ENCODE peak calls at places on chromosomes 2 and 18, in eight cellular contexts. One of them, this sample, is unnamed.

GRCh38 chr2:241763551-241764271 is 12.9 kb upstream of the GAL3ST2 start:
- DNase-seq in small intestine: no peak
- DNase-seq in transverse colon: no peak
- DNase-seq in ovary: no peak
- DNase-seq in HCT116: no peak
- DNase-seq in CD8-positive, alpha-beta memory T cell: peak; percentile 74
- DNase-seq in uterus: no peak
- DNase-seq in CD8-positive, alpha-beta T cell: no peak
- DNase-seq in this sample: no peak

GRCh38 chr18:21296045-21296444 is 54.0 kb downstream of the GREB1L start:
- DNase-seq in small intestine: no peak
- DNase-seq in transverse colon: no peak
- DNase-seq in ovary: no peak
- DNase-seq in HCT116: no peak
- DNase-seq in CD8-positive, alpha-beta memory T cell: no peak
- DNase-seq in uterus: no peak
- DNase-seq in CD8-positive, alpha-beta T cell: no peak
- DNase-seq in this sample: no peak

GRCh38 chr18:23238152-23238531 is 102.9 kb downstream of the CABLES1 start:
- DNase-seq in small intestine: peak; percentile 82
- DNase-seq in transverse colon: peak; percentile 27
- DNase-seq in ovary: peak; percentile 50
- DNase-seq in HCT116: no peak
- DNase-seq in CD8-positive, alpha-beta memory T cell: no peak
- DNase-seq in uterus: peak; percentile 43
- DNase-seq in CD8-positive, alpha-beta T cell: no peak
- DNase-seq in this sample: no peak

GRCh38 chr2:42169869-42170465 is 814 bp downstream of the EML4 start:
- DNase-seq in small intestine: peak; percentile 41
- DNase-seq in transverse colon: no peak
- DNase-seq in ovary: no peak
- DNase-seq in HCT116: no peak
- DNase-seq in CD8-positive, alpha-beta memory T cell: no peak
- DNase-seq in uterus: no peak
- DNase-seq in CD8-positive, alpha-beta T cell: no peak
- DNase-seq in this sample: no peak

GRCh38 chr2:51782874-51783765 is 751.2 kb upstream of the NRXN1 start:
- DNase-seq in small intestine: no peak
- DNase-seq in transverse colon: no peak
- DNase-seq in ovary: no peak
- DNase-seq in HCT116: peak; percentile 29
- DNase-seq in CD8-positive, alpha-beta memory T cell: no peak
- DNase-seq in uterus: no peak
- DNase-seq in CD8-positive, alpha-beta T cell: no peak
- DNase-seq in this sample: no peak

GRCh38 chr2:145010635-145011034 is 490.7 kb upstream of the ZEB2 start:
- DNase-seq in small intestine: no peak
- DNase-seq in transverse colon: no peak
- DNase-seq in ovary: no peak
- DNase-seq in HCT116: no peak
- DNase-seq in CD8-positive, alpha-beta memory T cell: no peak
- DNase-seq in uterus: no peak
- DNase-seq in CD8-positive, alpha-beta T cell: no peak
- DNase-seq in this sample: no peak

GRCh38 chr18:35933982-35934381 is 38.5 kb upstream of the RMP24 start:
- DNase-seq in small intestine: no peak
- DNase-seq in transverse colon: no peak
- DNase-seq in ovary: no peak
- DNase-seq in HCT116: peak; percentile 64
- DNase-seq in CD8-positive, alpha-beta memory T cell: no peak
- DNase-seq in uterus: no peak
- DNase-seq in CD8-positive, alpha-beta T cell: no peak
- DNase-seq in this sample: no peak

GRCh38 chr2:174312581-174313234 is 22.0 kb upstream of the SP9 start:
- DNase-seq in small intestine: no peak
- DNase-seq in transverse colon: no peak
- DNase-seq in ovary: no peak
- DNase-seq in HCT116: no peak
- DNase-seq in CD8-positive, alpha-beta memory T cell: no peak
- DNase-seq in uterus: no peak
- DNase-seq in CD8-positive, alpha-beta T cell: no peak
- DNase-seq in this sample: no peak

GRCh38 chr2:132857334-132857733 is 187.3 kb upstream of the LYPD1 start:
- DNase-seq in small intestine: no peak
- DNase-seq in transverse colon: no peak
- DNase-seq in ovary: no peak
- DNase-seq in HCT116: no peak
- DNase-seq in CD8-positive, alpha-beta memory T cell: no peak
- DNase-seq in uterus: no peak
- DNase-seq in CD8-positive, alpha-beta T cell: no peak
- DNase-seq in this sample: no peak

GRCh38 chr18:685438-685837 is 27.0 kb downstream of the ENOSF1 start:
- DNase-seq in small intestine: no peak
- DNase-seq in transverse colon: no peak
- DNase-seq in ovary: no peak
- DNase-seq in HCT116: peak; percentile 13
- DNase-seq in CD8-positive, alpha-beta memory T cell: no peak
- DNase-seq in uterus: no peak
- DNase-seq in CD8-positive, alpha-beta T cell: no peak
- DNase-seq in this sample: no peak

GRCh38 chr2:42879116-42879705 is 86.8 kb upstream of the HAAO start:
- DNase-seq in small intestine: no peak
- DNase-seq in transverse colon: no peak
- DNase-seq in ovary: no peak
- DNase-seq in HCT116: no peak
- DNase-seq in CD8-positive, alpha-beta memory T cell: no peak
- DNase-seq in uterus: no peak
- DNase-seq in CD8-positive, alpha-beta T cell: no peak
- DNase-seq in this sample: peak; percentile 85

GRCh38 chr2:39516347-39517101 is 79.4 kb upstream of the MAP4K3 start:
- DNase-seq in small intestine: no peak
- DNase-seq in transverse colon: peak; percentile 29
- DNase-seq in ovary: peak; percentile 43
- DNase-seq in HCT116: no peak
- DNase-seq in CD8-positive, alpha-beta memory T cell: no peak
- DNase-seq in uterus: peak; percentile 65
- DNase-seq in CD8-positive, alpha-beta T cell: no peak
- DNase-seq in this sample: no peak

GRCh38 chr2:39517102-39517436 is 80.0 kb upstream of the MAP4K3 start:
- DNase-seq in small intestine: no peak
- DNase-seq in transverse colon: no peak
- DNase-seq in ovary: no peak
- DNase-seq in HCT116: no peak
- DNase-seq in CD8-positive, alpha-beta memory T cell: no peak
- DNase-seq in uterus: no peak
- DNase-seq in CD8-positive, alpha-beta T cell: no peak
- DNase-seq in this sample: no peak

GRCh38 chr2:39515273-39515896 is 78.3 kb upstream of the MAP4K3 start:
- DNase-seq in small intestine: peak; percentile 57
- DNase-seq in transverse colon: no peak
- DNase-seq in ovary: no peak
- DNase-seq in HCT116: no peak
- DNase-seq in CD8-positive, alpha-beta memory T cell: no peak
- DNase-seq in uterus: no peak
- DNase-seq in CD8-positive, alpha-beta T cell: no peak
- DNase-seq in this sample: no peak

GRCh38 chr2:39514825-39515224 is 77.7 kb upstream of the MAP4K3 start:
- DNase-seq in small intestine: peak; percentile 75
- DNase-seq in transverse colon: no peak
- DNase-seq in ovary: no peak
- DNase-seq in HCT116: no peak
- DNase-seq in CD8-positive, alpha-beta memory T cell: no peak
- DNase-seq in uterus: no peak
- DNase-seq in CD8-positive, alpha-beta T cell: no peak
- DNase-seq in this sample: no peak

DNA sequence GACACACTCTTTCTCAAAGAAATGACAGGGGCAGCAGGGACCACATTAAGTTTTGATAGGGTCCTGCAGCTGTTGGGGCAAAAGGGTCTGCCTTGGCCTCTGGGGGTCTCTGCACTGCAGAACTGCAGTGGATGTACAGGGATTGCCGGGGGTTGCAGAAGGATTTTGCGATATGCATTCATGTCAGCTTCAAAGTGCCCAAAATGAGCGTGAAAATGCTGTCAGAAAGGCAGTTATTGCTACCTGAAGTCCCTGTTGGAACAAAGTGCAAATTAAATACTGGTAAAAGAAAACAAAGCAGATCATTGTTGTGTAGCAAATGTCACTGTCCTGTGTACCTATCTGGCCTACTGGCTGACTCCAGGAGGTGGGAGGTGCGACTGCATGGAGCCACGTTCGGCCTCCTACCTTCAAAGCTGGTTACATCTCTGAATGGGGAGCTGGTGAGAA is 78.8 kb upstream of the MAP4K3 start:
- DNase-seq in small intestine: no peak
- DNase-seq in transverse colon: no peak
- DNase-seq in ovary: no peak
- DNase-seq in HCT116: no peak
- DNase-seq in CD8-positive, alpha-beta memory T cell: no peak
- DNase-seq in uterus: no peak
- DNase-seq in CD8-positive, alpha-beta T cell: no peak
- DNase-seq in this sample: no peak
- H3K27ac ChIP-seq in small intestine: no peak overlapping the region
- H3K27ac ChIP-seq in transverse colon: peak overlapping the region; percentile 68
- H3K27ac ChIP-seq in ovary: no peak overlapping the region
- H3K27ac ChIP-seq in HCT116: no peak overlapping the region
- H3K27ac ChIP-seq in CD8-positive, alpha-beta memory T cell: no peak overlapping the region
- H3K27ac ChIP-seq in uterus: peak overlapping the region; percentile 17
- H3K27ac ChIP-seq in CD8-positive, alpha-beta T cell: no peak overlapping the region
- H3K27ac ChIP-seq in this sample: no peak overlapping the region

GRCh38 chr18:26459340-26459739 is 89.0 kb downstream of the KCTD1 start:
- DNase-seq in small intestine: no peak
- DNase-seq in transverse colon: no peak
- DNase-seq in ovary: no peak
- DNase-seq in HCT116: no peak
- DNase-seq in CD8-positive, alpha-beta memory T cell: no peak
- DNase-seq in uterus: no peak
- DNase-seq in CD8-positive, alpha-beta T cell: no peak
- DNase-seq in this sample: no peak
- H3K27me3 ChIP-seq in small intestine: no peaks in the 10 kb centered on the region
- H3K27me3 ChIP-seq in transverse colon: no peaks in the 10 kb centered on the region
- H3K27me3 ChIP-seq in ovary: no peaks in the 10 kb centered on the region
- H3K27me3 ChIP-seq in HCT116: no peaks in the 10 kb centered on the region
- H3K27me3 ChIP-seq in CD8-positive, alpha-beta memory T cell: no peaks in the 10 kb centered on the region
- H3K27me3 ChIP-seq in uterus: no peaks in the 10 kb centered on the region
- H3K27me3 ChIP-seq in CD8-positive, alpha-beta T cell: no peaks in the 10 kb centered on the region
- H3K27me3 ChIP-seq in this sample: no peaks in the 10 kb centered on the region

DNA sequence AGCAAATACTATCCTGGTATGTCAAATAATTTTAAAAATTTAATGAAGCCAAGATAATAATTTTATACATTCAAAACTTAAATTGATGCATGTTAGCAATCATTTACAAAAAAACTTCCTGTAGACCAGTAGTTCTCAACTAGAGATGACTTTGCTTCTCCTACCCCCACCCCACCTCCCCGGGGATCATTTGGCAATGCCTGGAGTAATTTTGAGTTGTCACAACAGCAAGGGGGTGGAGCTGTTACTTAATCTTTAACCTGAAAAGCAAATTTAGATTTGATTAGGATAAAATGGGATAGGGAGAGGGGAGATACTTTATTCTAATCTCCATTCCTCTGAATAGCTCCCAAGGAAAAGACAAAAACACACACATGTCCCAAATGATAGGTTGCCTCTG is 4.2 kb downstream of the SLC40A1 start:
- DNase-seq in small intestine: no peak
- DNase-seq in transverse colon: no peak
- DNase-seq in ovary: no peak
- DNase-seq in HCT116: no peak
- DNase-seq in CD8-positive, alpha-beta memory T cell: no peak
- DNase-seq in uterus: no peak
- DNase-seq in CD8-positive, alpha-beta T cell: no peak
- DNase-seq in this sample: no peak
- H3K27ac ChIP-seq in small intestine: peak overlapping the region; percentile 1
- H3K27ac ChIP-seq in transverse colon: peak overlapping the region; percentile 3
- H3K27ac ChIP-seq in ovary: no peak overlapping the region
- H3K27ac ChIP-seq in HCT116: no peak overlapping the region
- H3K27ac ChIP-seq in CD8-positive, alpha-beta memory T cell: no peak overlapping the region
- H3K27ac ChIP-seq in uterus: peak overlapping the region; percentile 45
- H3K27ac ChIP-seq in CD8-positive, alpha-beta T cell: no peak overlapping the region
- H3K27ac ChIP-seq in this sample: peak overlapping the region; percentile 14

DNA sequence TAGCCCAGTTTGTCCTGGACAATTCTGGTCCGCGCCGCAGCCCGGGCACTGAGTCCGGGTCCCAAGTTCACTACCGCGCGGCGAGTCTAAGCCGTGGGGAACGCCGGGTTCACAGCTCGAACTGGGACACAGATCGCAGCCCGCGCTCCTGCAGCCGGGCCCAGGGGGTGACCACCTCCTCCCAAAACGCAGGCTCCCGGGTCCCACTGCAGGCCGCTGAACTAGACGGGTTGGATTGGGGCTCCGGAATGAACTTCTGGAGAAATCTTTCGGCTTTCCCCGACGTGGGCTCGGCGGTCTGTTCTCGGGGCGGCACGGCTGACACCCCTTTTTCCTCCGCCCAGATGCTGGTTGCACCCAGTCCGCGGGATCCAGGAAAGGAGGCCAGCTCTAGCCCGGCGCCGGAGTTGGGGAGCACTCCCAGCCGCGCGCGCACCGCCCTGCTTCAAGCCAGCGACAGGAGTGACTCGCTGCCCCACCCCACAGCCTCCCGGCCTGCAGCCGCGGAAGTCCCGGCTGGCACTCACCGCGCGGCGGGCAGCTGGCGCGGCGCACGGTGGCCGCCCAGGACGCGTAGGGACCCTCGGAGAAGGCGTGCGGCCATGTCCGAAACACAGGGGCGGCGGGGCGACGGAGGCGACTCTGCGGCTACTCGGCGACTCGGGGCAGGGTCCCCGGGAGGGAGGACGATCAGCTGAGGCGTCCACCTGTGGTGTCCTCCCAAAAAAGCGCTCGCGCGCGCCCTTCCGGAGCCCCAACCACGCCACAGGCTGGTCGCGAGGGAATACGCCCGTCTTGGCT is at the start of gene ACADL:
- DNase-seq in small intestine: peak; percentile 69
- DNase-seq in transverse colon: peak; percentile 49
- DNase-seq in ovary: peak; percentile 48
- DNase-seq in HCT116: no peak
- DNase-seq in CD8-positive, alpha-beta memory T cell: no peak
- DNase-seq in uterus: peak; percentile 25
- DNase-seq in CD8-positive, alpha-beta T cell: no peak
- DNase-seq in this sample: no peak
- H3K27me3 ChIP-seq in small intestine: no peaks in the 10 kb centered on the region
- H3K27me3 ChIP-seq in transverse colon: peaks cover 77% of the 10 kb centered on the region
- H3K27me3 ChIP-seq in ovary: no peaks in the 10 kb centered on the region
- H3K27me3 ChIP-seq in HCT116: no peaks in the 10 kb centered on the region
- H3K27me3 ChIP-seq in CD8-positive, alpha-beta memory T cell: peaks cover 8% of the 10 kb centered on the region
- H3K27me3 ChIP-seq in uterus: peaks cover 10% of the 10 kb centered on the region
- H3K27me3 ChIP-seq in CD8-positive, alpha-beta T cell: peaks cover 6% of the 10 kb centered on the region
- H3K27me3 ChIP-seq in this sample: no peaks in the 10 kb centered on the region

GRCh38 chr2:98921062-98921461 is 15.0 kb downstream of the CRACDL start:
- DNase-seq in small intestine: no peak
- DNase-seq in transverse colon: no peak
- DNase-seq in ovary: no peak
- DNase-seq in HCT116: no peak
- DNase-seq in CD8-positive, alpha-beta memory T cell: no peak
- DNase-seq in uterus: no peak
- DNase-seq in CD8-positive, alpha-beta T cell: no peak
- DNase-seq in this sample: no peak
- H3K27ac ChIP-seq in small intestine: no peak overlapping the region
- H3K27ac ChIP-seq in transverse colon: no peak overlapping the region
- H3K27ac ChIP-seq in ovary: no peak overlapping the region
- H3K27ac ChIP-seq in HCT116: no peak overlapping the region
- H3K27ac ChIP-seq in CD8-positive, alpha-beta memory T cell: no peak overlapping the region
- H3K27ac ChIP-seq in uterus: no peak overlapping the region
- H3K27ac ChIP-seq in CD8-positive, alpha-beta T cell: no peak overlapping the region
- H3K27ac ChIP-seq in this sample: no peak overlapping the region